ENCODE peak calls at places on chromosome 14, in ten cellular contexts. K is tibial artery, Z is AG09309, E is SJSA1, X is tibial nerve, F is retinal pigment epithelial cell, T is cardiac muscle cell, L is BE2C, A is neural progenitor cell, N is lung. P is an unnamed sample.

GRCh38 chr14:74595006-74595735 is 16.9 kb downstream of the LTBP2 start:
- DNase-seq in X (no peak), A (no peak), K (peak), T (peak), E (no peak), F (no peak), Z (no peak), L (peak), N (peak), P (no peak)

GRCh38 chr14:72892879-72893635 is 844 bp downstream of the DPF3 start:
- DNase-seq in K (no peak), N (no peak), A (peak), X (no peak), L (peak), Z (no peak), T (peak), F (no peak), E (peak), P (no peak)

GRCh38 chr14:61234215-61234916 is 46.8 kb downstream of the TMEM30B start:
- DNase-seq in Z (no peak), K (no peak), A (no peak), F (no peak), L (no peak), N (no peak), E (no peak), X (no peak), T (no peak), P (no peak)

GRCh38 chr14:33357225-33358010 is 418.7 kb downstream of the NPAS3 start:
- DNase-seq in E (no peak), L (no peak), N (no peak), Z (no peak), K (no peak), A (no peak), T (peak), F (no peak), X (no peak), P (no peak)

GRCh38 chr14:68939893-68940613 is 39.0 kb downstream of the ACTN1 start:
- DNase-seq in K (peak), L (peak), E (peak), Z (peak), F (peak), T (peak), X (peak), N (no peak), A (peak), P (peak)

GRCh38 chr14:69048456-69048855 is 69.4 kb upstream of the ACTN1 start:
- DNase-seq in K (no peak), Z (no peak), F (no peak), N (no peak), E (no peak), L (peak), X (no peak), T (peak), A (no peak), P (no peak)

GRCh38 chr14:24237463-24237955 is 4.8 kb downstream of the GMPR2 start:
- DNase-seq in F (no peak), K (no peak), Z (no peak), E (no peak), X (no peak), L (no peak), N (no peak), A (no peak), T (no peak), P (no peak)

GRCh38 chr14:68248481-68249255 is 429.1 kb downstream of the RAD51B start:
- DNase-seq in L (no peak), F (no peak), N (no peak), Z (no peak), A (peak), T (peak), X (no peak), E (peak), K (no peak), P (peak)

GRCh38 chr14:91282954-91283645 is 38.6 kb upstream of the GPR68 start:
- DNase-seq in X (no peak), N (no peak), F (no peak), Z (no peak), T (no peak), A (no peak), K (no peak), L (no peak), E (no peak), P (no peak)

GRCh38 chr14:50542941-50543418 is 10.6 kb upstream of the MAP4K5 start:
- DNase-seq in L (peak), E (peak), T (peak), A (peak), K (peak), F (no peak), N (peak), Z (no peak), X (no peak), P (no peak)

GRCh38 chr14:23696706-23697239 is 60.6 kb downstream of the DHRS2 start:
- DNase-seq in A (no peak), T (no peak), L (no peak), E (no peak), N (no peak), K (no peak), X (no peak), Z (no peak), F (no peak), P (no peak)

GRCh38 chr14:44392984-44393383 is 114.1 kb downstream of the FSCB start:
- DNase-seq in A (no peak), F (no peak), K (no peak), Z (no peak), N (no peak), T (no peak), L (no peak), E (no peak), X (no peak), P (no peak)

GRCh38 chr14:44396226-44396625 is 110.9 kb downstream of the FSCB start:
- DNase-seq in E (no peak), Z (no peak), A (no peak), L (no peak), T (no peak), X (no peak), F (no peak), N (no peak), K (no peak), P (no peak)
- H3K4me3 ChIP-seq in E (no peak), Z (no peak), A (no peak), L (no peak), T (no peak), X (no peak), F (no peak), N (no peak), K (no peak), P (no peak)

GRCh38 chr14:54908230-54908629 is 5.6 kb upstream of the GCH1 start:
- DNase-seq in F (no peak), E (no peak), Z (no peak), A (no peak), N (no peak), X (no peak), T (no peak), K (no peak), L (no peak), P (no peak)
- H3K4me3 ChIP-seq in F (no peak), E (no peak), Z (no peak), A (no peak), N (no peak), X (no peak), T (no peak), K (no peak), L (no peak), P (no peak)

GRCh38 chr14:35335388-35336092 is 43.4 kb downstream of the PSMA6 start:
- DNase-seq in N (no peak), T (peak), L (no peak), Z (no peak), X (no peak), K (peak), A (no peak), F (no peak), E (no peak), P (no peak)

GRCh38 chr14:35338731-35339405 is 46.7 kb downstream of the PSMA6 start:
- DNase-seq in L (no peak), Z (no peak), K (no peak), A (no peak), N (no peak), X (no peak), F (no peak), T (no peak), E (no peak), P (no peak)

GRCh38 chr14:35337557-35338255 is 45.5 kb downstream of the PSMA6 start:
- DNase-seq in A (no peak), F (no peak), N (peak), E (no peak), L (no peak), X (no peak), Z (no peak), T (no peak), K (no peak), P (no peak)

GRCh38 chr14:35336171-35337073 is 44.2 kb downstream of the PSMA6 start:
- DNase-seq in F (peak), K (peak), E (no peak), T (peak), L (no peak), N (peak), X (peak), A (peak), Z (no peak), P (no peak)

GRCh38 chr14:35337074-35337556 is 44.9 kb downstream of the PSMA6 start:
- DNase-seq in K (no peak), F (no peak), N (no peak), T (no peak), L (no peak), Z (no peak), E (no peak), A (no peak), X (no peak), P (no peak)
- H3K4me3 ChIP-seq in K (peak), F (no peak), N (no peak), T (no peak), L (no peak), Z (no peak), E (no peak), A (no peak), X (no peak), P (no peak)

GRCh38 chr14:92651106-92651792 is 97.2 kb downstream of the LGMN start:
- DNase-seq in Z (no peak), N (peak), E (no peak), A (no peak), L (no peak), K (no peak), X (no peak), T (peak), F (no peak), P (no peak)

GRCh38 chr14:92649066-92649465 is 99.4 kb downstream of the LGMN start:
- DNase-seq in A (no peak), L (no peak), E (no peak), F (no peak), X (no peak), Z (no peak), N (no peak), T (no peak), K (no peak), P (no peak)

GRCh38 chr14:92650581-92651105 is 97.8 kb downstream of the LGMN start:
- DNase-seq in A (no peak), N (no peak), T (no peak), K (no peak), E (no peak), X (no peak), Z (no peak), F (no peak), L (no peak), P (no peak)

GRCh38 chr14:92651793-92652382 is 96.5 kb downstream of the LGMN start:
- DNase-seq in K (peak), X (peak), L (no peak), A (no peak), N (peak), Z (no peak), F (no peak), T (no peak), E (no peak), P (no peak)

GRCh38 chr14:92649934-92650545 is 98.4 kb downstream of the LGMN start:
- DNase-seq in L (no peak), X (peak), K (peak), F (no peak), T (peak), E (no peak), Z (peak), N (peak), A (no peak), P (no peak)
- H3K4me3 ChIP-seq in L (no peak), X (no peak), K (no peak), F (no peak), T (no peak), E (no peak), Z (no peak), N (no peak), A (no peak), P (no peak)

P was measured in HFF-Myc.